ENCODE peak calls at places on chromosomes 3 and 15, in eight cellular contexts. C is activated T-helper 1 cell treated with anti-CD3 and anti-CD28 coated beads, Interleukin-2, amount 50 U/mL, for 16 hours; Q is GM10248; D is fibroblast of lung; N is mesenchymal stem cell; M is mesendoderm; W is caudate nucleus; T is Daoy. U is an unnamed sample.

GRCh38 chr3:194870394-194871110 is 184.9 kb downstream of the FAM43A start:
- DNase-seq in N (no peak), T (peak), Q (no peak), M (peak), C (no peak), W (no peak), D (peak), U (no peak)

GRCh38 chr3:48129921-48130320 is 58.3 kb downstream of the CDC25A start:
- DNase-seq in C (no peak), N (peak), M (no peak), T (no peak), W (no peak), Q (no peak), D (no peak), U (no peak)

GRCh38 chr15:101242160-101242998 is 9.5 kb downstream of the CHSY1 start:
- DNase-seq in T (peak), W (no peak), Q (peak), N (peak), C (peak), M (no peak), D (no peak), U (no peak)

GRCh38 chr15:90826886-90827435 is 41.4 kb upstream of the FURIN start:
- DNase-seq in T (no peak), Q (no peak), N (no peak), D (no peak), C (no peak), M (no peak), W (no peak), U (no peak)

GRCh38 chr3:37453393-37454391 is 279.3 kb upstream of the LRRFIP2 start:
- DNase-seq in W (no peak), D (peak), C (no peak), T (no peak), M (peak), Q (no peak), N (peak), U (peak)

GRCh38 chr15:63611217-63611616 is 14.0 kb downstream of the FBXL22 start:
- DNase-seq in D (no peak), Q (no peak), C (no peak), M (no peak), W (peak), N (no peak), T (no peak), U (peak)

GRCh38 chr3:194671511-194671899 is 486 bp downstream of the LSG1 start:
- DNase-seq in C (no peak), D (peak), Q (peak), N (peak), M (peak), T (no peak), W (no peak), U (no peak)

GRCh38 chr15:42832577-42832976 is 88.0 kb downstream of the TTBK2 start:
- DNase-seq in D (peak), W (no peak), C (no peak), Q (no peak), M (no peak), N (peak), T (peak), U (no peak)

GRCh38 chr3:150763122-150763840 is at the start of gene SIAH2:
- DNase-seq in C (peak), D (peak), W (peak), N (peak), M (peak), T (peak), Q (peak), U (peak)

GRCh38 chr3:25889132-25889917 is 99.4 kb downstream of the OXSM start:
- DNase-seq in D (no peak), Q (no peak), W (no peak), M (peak), C (no peak), N (peak), T (no peak), U (no peak)